ENCODE peak calls at places on chromosome 12, in seven cellular contexts. Y, W, O, R, S, X and M are unnamed samples. For H3K36me3, the result is how much of the 10 kb centered on the place peaks cover.

GRCh38 chr12:32947203-32947795 is 50.7 kb upstream of the PKP2 start:
- DNase-seq in Y (no peak), W (no peak), O (no peak), R (no peak), S (no peak), X (no peak), M (peak)

GRCh38 chr12:49330032-49330619 is 6.9 kb downstream of the C1QL4 start:
- DNase-seq in Y (no peak), W (no peak), O (no peak), R (no peak), S (no peak), X (no peak), M (no peak)

GRCh38 chr12:97639702-97640101 is 177.1 kb downstream of the RMST start:
- DNase-seq in Y (no peak), W (no peak), O (no peak), R (no peak), S (no peak), X (no peak), M (peak)

GRCh38 chr12:105470102-105470501 is 139.6 kb downstream of the C12orf75 start:
- DNase-seq in Y (no peak), W (no peak), O (no peak), R (no peak), S (no peak), X (no peak), M (no peak)

GRCh38 chr12:12791756-12792346 is 6.4 kb downstream of the APOLD1 start:
- DNase-seq in Y (no peak), W (no peak), O (no peak), R (no peak), S (no peak), X (no peak), M (no peak)

GRCh38 chr12:85076688-85077430 is 40.7 kb downstream of the LRRIQ1 start:
- DNase-seq in Y (no peak), W (no peak), O (no peak), R (peak), S (no peak), X (no peak), M (peak)

GRCh38 chr12:24307716-24308335 is 358.4 kb upstream of the SOX5 start:
- DNase-seq in Y (no peak), W (no peak), O (no peak), R (no peak), S (no peak), X (no peak), M (no peak)

GRCh38 chr12:131116437-131117117 is 162.9 kb downstream of the ADGRD1 start:
- DNase-seq in Y (peak), W (peak), O (no peak), R (no peak), S (no peak), X (peak), M (no peak)

GRCh38 chr12:69097619-69098368 is 141.6 kb upstream of the CPSF6 start:
- DNase-seq in Y (no peak), W (no peak), O (no peak), R (peak), S (no peak), X (no peak), M (peak)

GRCh38 chr12:45349911-45350310 is 134.0 kb downstream of the ANO6 start:
- DNase-seq in Y (no peak), W (no peak), O (no peak), R (peak), S (no peak), X (no peak), M (peak)

GRCh38 chr12:52964556-52965336 is 15.8 kb downstream of the KRT18 start:
- DNase-seq in Y (no peak), W (no peak), O (no peak), R (no peak), S (no peak), X (no peak), M (no peak)

GRCh38 chr12:53749986-53750811 is 1.6 kb downstream of the CISTR start:
- DNase-seq in Y (no peak), W (no peak), O (no peak), R (no peak), S (no peak), X (no peak), M (no peak)

GRCh38 chr12:2876431-2877046 is 435 bp downstream of the FOXM1 start:
- DNase-seq in Y (no peak), W (no peak), O (no peak), R (no peak), S (no peak), X (no peak), M (peak)

GRCh38 chr12:107449891-107450290 is 235.7 kb upstream of the PWP1 start:
- DNase-seq in Y (no peak), W (no peak), O (no peak), R (no peak), S (no peak), X (no peak), M (peak)

GRCh38 chr12:88310666-88311065 is 168.6 kb downstream of the TMTC3 start:
- DNase-seq in Y (no peak), W (peak), O (no peak), R (peak), S (no peak), X (peak), M (peak)

GRCh38 chr12:88310069-88310468 is 168.0 kb downstream of the TMTC3 start:
- DNase-seq in Y (no peak), W (peak), O (no peak), R (peak), S (no peak), X (no peak), M (peak)

GRCh38 chr12:88306471-88307069 is 164.5 kb downstream of the TMTC3 start:
- DNase-seq in Y (no peak), W (no peak), O (no peak), R (no peak), S (no peak), X (no peak), M (peak)

GRCh38 chr12:88309546-88309945 is 167.4 kb downstream of the TMTC3 start:
- DNase-seq in Y (no peak), W (no peak), O (no peak), R (peak), S (no peak), X (no peak), M (peak)

GRCh38 chr12:88308825-88309224 is 166.7 kb downstream of the TMTC3 start:
- DNase-seq in Y (no peak), W (no peak), O (no peak), R (peak), S (no peak), X (no peak), M (peak)
- H3K4me3 ChIP-seq in Y (no peak), W (no peak), O (no peak), R (no peak), S (no peak), X (no peak), M (no peak)

GRCh38 chr12:118124333-118124874 is 11.5 kb upstream of the PEBP1 start:
- DNase-seq in Y (no peak), W (no peak), O (no peak), R (no peak), S (no peak), X (no peak), M (no peak)

GRCh38 chr12:118122264-118122663 is 13.7 kb upstream of the PEBP1 start:
- DNase-seq in Y (no peak), W (no peak), O (no peak), R (no peak), S (no peak), X (peak), M (no peak)

GRCh38 chr12:118119449-118119879 is 15.7 kb upstream of the VSIG10 start:
- DNase-seq in Y (peak), W (no peak), O (no peak), R (no peak), S (no peak), X (no peak), M (no peak)

GRCh38 chr12:118125743-118126118 is 10.2 kb upstream of the PEBP1 start:
- DNase-seq in Y (no peak), W (no peak), O (no peak), R (no peak), S (no peak), X (peak), M (no peak)

DNA sequence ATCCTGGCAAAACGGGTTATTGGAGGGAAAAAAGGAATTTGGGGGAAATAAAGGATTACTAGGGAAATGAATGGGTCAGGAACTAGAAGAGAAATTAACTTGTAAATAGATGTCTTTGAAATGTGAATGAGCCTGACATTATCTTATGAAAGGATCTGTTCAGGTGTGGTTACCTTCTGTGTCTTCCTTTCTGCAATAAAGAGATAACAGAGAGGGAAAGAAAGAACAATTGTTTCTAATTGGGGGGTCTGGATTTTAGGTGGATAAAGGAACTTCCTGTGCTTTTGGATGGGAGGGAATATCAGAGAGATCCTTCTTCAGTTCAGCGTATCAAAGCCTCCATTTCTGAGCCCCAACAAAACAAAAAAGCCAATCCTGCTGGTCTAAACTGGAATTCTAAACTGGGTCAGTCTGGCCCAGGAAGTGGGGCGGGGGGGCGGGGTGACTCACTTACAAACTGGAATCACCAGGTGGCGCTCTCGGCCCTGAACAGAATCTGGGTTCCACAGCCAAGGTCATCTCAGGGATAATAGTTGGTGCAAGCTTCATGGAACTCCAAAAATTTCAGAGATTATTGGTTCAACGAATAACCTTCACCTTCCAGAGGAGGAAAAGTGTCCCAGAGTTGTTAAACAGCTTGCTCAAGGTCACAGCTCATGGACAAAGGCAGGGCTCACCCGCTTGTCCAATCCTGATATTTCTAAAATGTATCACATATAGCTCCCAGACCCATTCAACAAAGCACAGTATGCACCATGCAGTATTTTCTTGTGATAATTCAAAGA is 15.2 kb upstream of the PEBP1 start:
- DNase-seq in Y (peak), W (peak), O (peak), R (peak), S (peak), X (peak), M (peak)
- TF ChIP-seq CTCF in Y (peak), W (peak), O (peak), R (peak), S (peak), X (no peak), M (peak)

DNA sequence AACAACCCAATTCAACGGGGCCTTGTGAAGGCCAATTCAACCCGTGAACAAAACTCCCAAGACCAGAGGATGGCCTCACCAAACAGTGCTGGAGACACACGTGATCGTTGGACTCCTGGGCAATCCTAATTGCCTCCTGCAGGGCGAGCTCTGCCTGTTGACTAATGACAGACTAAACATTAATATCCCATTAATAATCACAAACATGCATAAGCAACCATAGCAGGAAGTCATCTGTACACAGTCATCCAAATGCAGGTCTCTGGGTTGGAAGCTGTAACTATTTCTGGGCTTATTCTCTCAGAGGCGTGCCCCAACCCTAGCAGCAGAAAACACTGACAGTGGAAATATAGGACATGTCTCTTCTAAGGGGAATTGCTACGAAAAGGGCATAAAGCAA is 20.9 kb downstream of the ANAPC5 start:
- DNase-seq in Y (no peak), W (no peak), O (no peak), R (no peak), S (no peak), X (no peak), M (peak)
- H3K36me3 ChIP-seq in Y (half or more), W (under half), O (under half), R (under half), S (half or more), X (half or more), M (under half)

GRCh38 chr12:38907171-38907923 is 2.0 kb upstream of the CPNE8 start:
- DNase-seq in Y (no peak), W (no peak), O (no peak), R (no peak), S (no peak), X (no peak), M (peak)

GRCh38 chr12:38904932-38905479 is 385 bp downstream of the CPNE8 start:
- DNase-seq in Y (peak), W (peak), O (peak), R (peak), S (peak), X (peak), M (peak)

GRCh38 chr12:38903596-38903995 is 1.8 kb downstream of the CPNE8 start:
- DNase-seq in Y (no peak), W (no peak), O (no peak), R (peak), S (no peak), X (no peak), M (peak)

GRCh38 chr12:38905480-38906351 is at the start of gene CPNE8:
- DNase-seq in Y (no peak), W (peak), O (peak), R (peak), S (peak), X (peak), M (peak)

GRCh38 chr12:38906482-38907170 is 1.2 kb upstream of the CPNE8 start:
- DNase-seq in Y (peak), W (peak), O (peak), R (peak), S (peak), X (peak), M (peak)
- H3K4me3 ChIP-seq in Y (peak), W (peak), O (peak), R (peak), S (peak), X (peak), M (peak)

DNA sequence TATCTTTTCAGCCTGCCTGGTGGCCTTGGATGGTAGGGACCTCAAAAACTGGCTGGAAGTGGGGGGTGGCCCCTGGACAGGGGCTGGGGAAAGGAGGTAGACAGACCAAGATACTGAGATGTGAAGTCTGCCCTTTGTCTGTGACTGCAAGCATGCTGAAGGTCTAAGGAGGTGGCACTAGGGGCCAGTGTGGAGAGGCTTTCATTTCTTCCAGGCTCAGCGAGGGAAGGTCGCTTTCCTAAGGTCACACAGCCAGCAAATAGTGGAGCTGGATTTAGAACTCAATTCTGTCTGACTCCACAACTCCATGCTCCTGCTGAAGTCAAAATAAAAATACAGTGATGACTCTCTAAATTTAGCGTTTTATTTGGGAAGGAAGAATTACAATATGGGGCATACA is 11.3 kb upstream of the PLBD2 start:
- DNase-seq in Y (no peak), W (no peak), O (no peak), R (no peak), S (no peak), X (no peak), M (no peak)
- TF ChIP-seq CTCF in Y (no peak), W (no peak), O (no peak), R (no peak), S (no peak), X (no peak), M (no peak)

DNA sequence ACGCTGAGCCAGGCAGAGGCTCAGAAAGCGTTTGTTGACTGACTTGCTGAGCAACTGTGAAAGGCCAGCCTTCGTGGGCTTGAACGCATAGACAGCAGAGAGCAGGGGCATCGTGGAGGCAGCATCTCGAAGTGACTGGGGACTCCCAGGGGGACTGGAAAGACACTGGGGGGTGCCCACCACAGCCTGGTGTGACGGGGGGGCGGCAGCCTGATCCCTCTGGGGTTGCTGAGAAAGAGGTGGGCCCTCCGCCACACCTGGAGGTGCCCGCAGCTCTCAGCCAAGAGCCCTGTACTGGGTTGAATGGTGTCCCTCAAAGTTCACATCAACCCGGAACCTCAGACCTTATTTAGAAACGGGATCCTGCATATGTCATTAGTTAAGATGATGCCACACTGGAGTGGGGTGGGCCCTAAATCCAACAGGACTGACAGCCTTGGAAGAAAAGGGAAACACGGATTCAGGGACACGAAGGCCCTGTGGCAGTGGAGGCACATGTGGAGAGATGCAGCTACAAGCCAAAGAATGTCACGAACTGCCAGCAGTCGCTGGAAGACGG is 84.6 kb downstream of the RFLNA start:
- DNase-seq in Y (no peak), W (no peak), O (no peak), R (no peak), S (no peak), X (no peak), M (no peak)
- H3K36me3 ChIP-seq in Y (under half), W (under half), O (under half), R (under half), S (under half), X (under half), M (under half)

GRCh38 chr12:92961949-92962348 is 32.9 kb upstream of the EEA1 start:
- DNase-seq in Y (no peak), W (no peak), O (no peak), R (no peak), S (no peak), X (no peak), M (no peak)
- H3K4me3 ChIP-seq in Y (no peak), W (no peak), O (no peak), R (no peak), S (no peak), X (no peak), M (no peak)

GRCh38 chr12:47364251-47364650 is 284.5 kb upstream of the AMIGO2 start:
- DNase-seq in Y (no peak), W (no peak), O (no peak), R (no peak), S (no peak), X (no peak), M (no peak)

GRCh38 chr12:47362131-47362686 is 282.4 kb upstream of the AMIGO2 start:
- DNase-seq in Y (no peak), W (no peak), O (no peak), R (peak), S (no peak), X (no peak), M (no peak)

GRCh38 chr12:47360771-47361388 is 281.1 kb upstream of the AMIGO2 start:
- DNase-seq in Y (no peak), W (no peak), O (no peak), R (peak), S (peak), X (no peak), M (no peak)

GRCh38 chr12:47366203-47366978 is 286.6 kb upstream of the AMIGO2 start:
- DNase-seq in Y (no peak), W (no peak), O (no peak), R (no peak), S (no peak), X (no peak), M (no peak)

DNA sequence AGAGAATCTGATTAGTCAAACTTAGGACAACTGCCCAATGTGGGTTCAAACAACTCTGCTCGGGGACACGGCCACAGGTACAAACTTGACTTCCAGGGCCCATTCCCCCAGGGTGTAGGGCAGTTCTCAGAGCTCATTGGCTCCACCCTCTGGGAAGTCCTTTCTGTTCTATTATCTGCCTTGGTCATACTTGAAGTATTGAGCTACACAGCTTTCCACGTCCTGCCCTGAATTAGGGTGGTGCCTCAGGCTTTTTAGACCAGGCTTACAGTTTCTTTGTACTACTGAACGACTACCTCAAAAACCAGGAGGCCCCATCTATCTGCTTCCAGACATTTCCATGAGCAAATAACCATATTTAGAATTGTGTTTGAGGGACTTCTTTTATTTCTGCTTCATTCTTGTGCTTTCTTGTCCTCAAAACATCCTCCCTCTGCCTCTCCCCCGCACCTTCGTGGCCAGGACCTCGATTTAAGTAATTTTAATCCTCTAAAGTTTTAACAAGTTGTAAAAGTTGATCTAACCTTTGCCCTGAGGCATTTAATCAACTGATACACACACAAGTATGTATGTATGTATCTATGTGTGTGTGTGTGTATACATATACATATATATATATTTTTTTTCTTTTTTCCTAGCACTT is 281.8 kb upstream of the AMIGO2 start:
- DNase-seq in Y (no peak), W (no peak), O (peak), R (no peak), S (peak), X (peak), M (peak)
- TF ChIP-seq CTCF in Y (no peak), W (no peak), O (no peak), R (no peak), S (no peak), X (no peak), M (no peak)

GRCh38 chr12:910416-910815 is 39.1 kb downstream of the RAD52 start:
- DNase-seq in Y (no peak), W (no peak), O (no peak), R (no peak), S (no peak), X (no peak), M (no peak)
- H3K36me3 ChIP-seq in Y (half or more), W (under half), O (under half), R (under half), S (under half), X (half or more), M (under half)